ENCODE peak calls at places on chromosomes 4 and X, in five cellular contexts. K is fibroblast of lung, N is brain microvascular endothelial cell, V is GM23248, P is upper lobe of right lung. A is an unnamed sample.

GRCh38 chr4:72567821-72568620 is 1.0 kb downstream of the ADAMTS3 start:
- DNase-seq in K (peak; percentile 81), N (peak; percentile 72), V (peak; percentile 87), P (peak; percentile 86), A (peak; percentile 83)

GRCh38 chrX:125205918-125206665 is 113.6 kb upstream of the TEX13C start:
- DNase-seq in K (no peak), N (no peak), V (peak; percentile 4), P (no peak), A (no peak)

GRCh38 chr4:149751174-149751573 is 64.5 kb downstream of the IQCM start:
- DNase-seq in K (no peak), N (no peak), V (peak; percentile 20), P (no peak), A (peak; percentile 9)

GRCh38 chr4:65508169-65508568 is 162.1 kb downstream of the EPHA5 start:
- DNase-seq in K (peak; percentile 4), N (peak; percentile 62), V (peak; percentile 40), P (no peak), A (peak; percentile 67)

GRCh38 chrX:7019555-7019954 is 128.0 kb upstream of the STS start:
- DNase-seq in K (no peak), N (no peak), V (peak; percentile 26), P (no peak), A (peak; percentile 10)

GRCh38 chr4:1533501-1534064 is 127.3 kb upstream of the NKX1-1 start:
- DNase-seq in K (no peak), N (no peak), V (peak; percentile 32), P (no peak), A (no peak)

GRCh38 chrX:40278340-40279090 is 180.8 kb upstream of the BCOR start:
- DNase-seq in K (no peak), N (peak; percentile 23), V (no peak), P (no peak), A (no peak)

GRCh38 chrX:47797084-47797483 is 39.6 kb upstream of the ZNF81 start:
- DNase-seq in K (no peak), N (no peak), V (no peak), P (no peak), A (no peak)

GRCh38 chrX:69014200-69014599 is 151.1 kb downstream of the PJA1 start:
- DNase-seq in K (peak; percentile 75), N (peak; percentile 27), V (peak; percentile 54), P (no peak), A (peak; percentile 81)

GRCh38 chrX:64394059-64394873 is 986 bp downstream of the MTMR8 start:
- DNase-seq in K (no peak), N (no peak), V (no peak), P (no peak), A (no peak)

GRCh38 chr4:49044270-49044669 is 58.2 kb downstream of the CWH43 start:
- DNase-seq in K (no peak), N (no peak), V (no peak), P (no peak), A (peak; percentile 1)

GRCh38 chr4:8171941-8172924 is 13.6 kb upstream of the ABLIM2 start:
- DNase-seq in K (no peak), N (no peak), V (no peak), P (no peak), A (peak; percentile 24)

GRCh38 chr4:1593458-1593857 is 90.7 kb downstream of the FAM53A start:
- DNase-seq in K (no peak), N (no peak), V (no peak), P (peak; percentile 19), A (no peak)

GRCh38 chr4:40199999-40200880 is 3.4 kb downstream of the RHOH start:
- DNase-seq in K (no peak), N (no peak), V (no peak), P (no peak), A (peak; percentile 54)

GRCh38 chr4:145937990-145938611 is 522 bp downstream of the ZNF827 start:
- DNase-seq in K (peak; percentile 38), N (peak; percentile 22), V (peak; percentile 69), P (no peak), A (peak; percentile 38)

GRCh38 chr4:88697113-88697512 is 516 bp downstream of the NAP1L5 start:
- DNase-seq in K (peak; percentile 52), N (no peak), V (peak; percentile 59), P (no peak), A (peak; percentile 69)

GRCh38 chrX:27186671-27187070 is 276.5 kb downstream of the PPP4R3C start:
- DNase-seq in K (peak; percentile 51), N (peak; percentile 38), V (peak; percentile 45), P (no peak), A (peak; percentile 32)

GRCh38 chr4:128516568-128516967 is 229.0 kb upstream of the PGRMC2 start:
- DNase-seq in K (peak; percentile 95), N (no peak), V (peak; percentile 78), P (no peak), A (peak; percentile 90)

GRCh38 chrX:9349572-9350259 is 115.1 kb upstream of the TBL1X start:
- DNase-seq in K (no peak), N (no peak), V (peak; percentile 61), P (no peak), A (peak; percentile 54)

GRCh38 chrX:81728622-81729021 is 526.7 kb downstream of the SH3BGRL start:
- DNase-seq in K (no peak), N (no peak), V (no peak), P (no peak), A (no peak)

GRCh38 chr4:118265312-118266144 is 87.3 kb downstream of the PRSS12 start:
- DNase-seq in K (no peak), N (no peak), V (peak; percentile 17), P (peak; percentile 78), A (no peak)

GRCh38 chrX:46547857-46548256 is 2.6 kb upstream of the ZNF674 start:
- DNase-seq in K (peak; percentile 71), N (peak; percentile 77), V (peak; percentile 78), P (no peak), A (peak; percentile 78)

GRCh38 chrX:129013574-129013973 is 509.7 kb downstream of the SMARCA1 start:
- DNase-seq in K (no peak), N (no peak), V (no peak), P (no peak), A (no peak)

GRCh38 chr4:151276787-151277557 is at the start of gene PRSS48:
- DNase-seq in K (peak; percentile 48), N (peak; percentile 47), V (peak; percentile 64), P (peak; percentile 77), A (peak; percentile 54)

GRCh38 chr4:107997794-107998193 is 8.1 kb downstream of the HADH start:
- DNase-seq in K (no peak), N (no peak), V (peak; percentile 32), P (no peak), A (no peak)

GRCh38 chrX:150848914-150849365 is 49.5 kb downstream of the CD99L2 start:
- DNase-seq in K (no peak), N (no peak), V (no peak), P (peak; percentile 56), A (no peak)

GRCh38 chr4:140774956-140775355 is 18.8 kb upstream of the TBC1D9 start:
- DNase-seq in K (no peak), N (no peak), V (no peak), P (no peak), A (no peak)

GRCh38 chrX:53494427-53494826 is 60.3 kb upstream of the HSD17B10 start:
- DNase-seq in K (peak; percentile 20), N (peak; percentile 20), V (peak; percentile 61), P (no peak), A (peak; percentile 30)

GRCh38 chr4:138204507-138204906 is 37.6 kb downstream of the SLC7A11 start:
- DNase-seq in K (no peak), N (no peak), V (no peak), P (no peak), A (no peak)

GRCh38 chrX:937391-937790 is 275.1 kb downstream of the CRLF2 start:
- DNase-seq in K (no peak), N (no peak), V (no peak), P (no peak), A (no peak)

GRCh38 chrX:136810493-136810892 is 29.8 kb upstream of the ARHGEF6 start:
- DNase-seq in K (no peak), N (no peak), V (no peak), P (no peak), A (no peak)

GRCh38 chr4:141913928-141914327 is 277.5 kb downstream of the IL15 start:
- DNase-seq in K (no peak), N (no peak), V (peak; percentile 57), P (no peak), A (peak; percentile 18)

GRCh38 chr4:186699881-186700397 is 23.7 kb downstream of the FAT1 start:
- DNase-seq in K (no peak), N (no peak), V (no peak), P (no peak), A (no peak)

GRCh38 chrX:115892787-115893671 is 277.5 kb upstream of the AGTR2 start:
- DNase-seq in K (peak; percentile 4), N (peak; percentile 28), V (peak; percentile 17), P (no peak), A (peak; percentile 70)

GRCh38 chrX:28709421-28709820 is 122.2 kb downstream of the IL1RAPL1 start:
- DNase-seq in K (no peak), N (no peak), V (no peak), P (no peak), A (no peak)

GRCh38 chrX:18649498-18649951 is 22.4 kb downstream of the RS1 start:
- DNase-seq in K (no peak), N (no peak), V (no peak), P (peak; percentile 72), A (no peak)

GRCh38 chrX:126655061-126655460 is 102.4 kb upstream of the DCAF12L1 start:
- DNase-seq in K (no peak), N (no peak), V (no peak), P (no peak), A (no peak)

GRCh38 chr4:54852061-54852460 is 194.3 kb downstream of the KIT start:
- DNase-seq in K (no peak), N (no peak), V (no peak), P (no peak), A (no peak)

GRCh38 chr4:80185787-80186548 is 11.3 kb upstream of the PRDM8 start:
- DNase-seq in K (no peak), N (no peak), V (peak; percentile 44), P (no peak), A (no peak)

A was measured in fibroblast of mammary gland.